ENCODE peak calls at places on chromosomes 2 and 18, in eight cellular contexts. M is stimulated activated CD8-positive, alpha-beta memory T cell treated with anti-CD3 and anti-CD28 coated beads, Interleukin-15, amount 100 ng/mL, for 1 hour; Q is HS-27A; W is hypothalamus; P is ovary; V is NCI-H446 treated with DMSO at 0.1 percent for 48 hours; K is SHP77; Y is posterior vena cava. H is an unnamed sample.

GRCh38 chr2:191167766-191168165 is 17.0 kb upstream of the STAT4 start:
- DNase-seq in M (no peak), Q (no peak), W (no peak), P (no peak), V (no peak), K (no peak), Y (no peak), H (peak)

GRCh38 chr18:515156-515815 is 14.8 kb upstream of the COLEC12 start:
- DNase-seq in M (no peak), Q (no peak), W (no peak), P (peak), V (no peak), K (no peak), Y (no peak), H (no peak)

GRCh38 chr2:201831469-201831868 is 25.1 kb downstream of the CDK15 start:
- DNase-seq in M (no peak), Q (peak), W (no peak), P (no peak), V (no peak), K (no peak), Y (no peak), H (peak)

GRCh38 chr2:120423167-120423943 is 77.4 kb downstream of the INHBB start:
- DNase-seq in M (no peak), Q (no peak), W (no peak), P (no peak), V (no peak), K (no peak), Y (no peak), H (no peak)

GRCh38 chr2:37219046-37219445 is 12.3 kb downstream of the CEBPZ start:
- DNase-seq in M (no peak), Q (no peak), W (no peak), P (no peak), V (no peak), K (no peak), Y (no peak), H (no peak)

GRCh38 chr2:144516417-144516980 is 3.4 kb downstream of the ZEB2 start:
- DNase-seq in M (no peak), Q (no peak), W (no peak), P (peak), V (no peak), K (no peak), Y (no peak), H (peak)

GRCh38 chr2:9967053-9967775 is 15.7 kb downstream of the GRHL1 start:
- DNase-seq in M (no peak), Q (no peak), W (no peak), P (no peak), V (no peak), K (no peak), Y (no peak), H (peak)

GRCh38 chr18:10895976-10896375 is 253.4 kb downstream of the PIEZO2 start:
- DNase-seq in M (no peak), Q (no peak), W (no peak), P (no peak), V (no peak), K (no peak), Y (no peak), H (no peak)

GRCh38 chr18:12630136-12630535 is 27.8 kb downstream of the SPIRE1 start:
- DNase-seq in M (no peak), Q (no peak), W (no peak), P (no peak), V (no peak), K (no peak), Y (no peak), H (peak)

GRCh38 chr2:138906549-138906948 is 126.4 kb upstream of the NXPH2 start:
- DNase-seq in M (no peak), Q (no peak), W (no peak), P (no peak), V (no peak), K (no peak), Y (no peak), H (no peak)

GRCh38 chr2:160784034-160784433 is 290.4 kb upstream of the RBMS1 start:
- DNase-seq in M (no peak), Q (no peak), W (no peak), P (no peak), V (no peak), K (no peak), Y (no peak), H (peak)

GRCh38 chr2:127118467-127118866 is 11.5 kb upstream of the BIN1 start:
- DNase-seq in M (no peak), Q (no peak), W (no peak), P (no peak), V (no peak), K (no peak), Y (peak), H (no peak)

GRCh38 chr18:30781601-30782000 is 260.9 kb downstream of the DSC3 start:
- DNase-seq in M (no peak), Q (no peak), W (no peak), P (no peak), V (no peak), K (no peak), Y (no peak), H (no peak)

GRCh38 chr18:61531182-61531581 is 198.0 kb downstream of the CDH20 start:
- DNase-seq in M (no peak), Q (no peak), W (peak), P (no peak), V (peak), K (peak), Y (no peak), H (no peak)

GRCh38 chr2:177553176-177553909 is 160.8 kb downstream of the AGPS start:
- DNase-seq in M (no peak), Q (no peak), W (no peak), P (no peak), V (no peak), K (no peak), Y (no peak), H (peak)

GRCh38 chr2:64325852-64326577 is 127.9 kb upstream of the LGALSL start:
- DNase-seq in M (peak), Q (no peak), W (no peak), P (no peak), V (no peak), K (no peak), Y (no peak), H (no peak)

GRCh38 chr2:102736174-102736606 is 25.6 kb upstream of the TMEM182 start:
- DNase-seq in M (no peak), Q (no peak), W (peak), P (no peak), V (no peak), K (peak), Y (no peak), H (no peak)

GRCh38 chr18:13989209-13989608 is 73.9 kb upstream of the MC2R start:
- DNase-seq in M (no peak), Q (no peak), W (no peak), P (no peak), V (peak), K (no peak), Y (no peak), H (no peak)

GRCh38 chr2:133063792-133064191 is 393.8 kb upstream of the LYPD1 start:
- DNase-seq in M (no peak), Q (no peak), W (no peak), P (peak), V (no peak), K (no peak), Y (no peak), H (peak)

GRCh38 chr2:39266139-39266805 is 22.5 kb upstream of the CDKL4 start:
- DNase-seq in M (no peak), Q (no peak), W (no peak), P (no peak), V (no peak), K (no peak), Y (no peak), H (no peak)

GRCh38 chr18:69819460-69819859 is 128.2 kb downstream of the CD226 start:
- DNase-seq in M (no peak), Q (no peak), W (no peak), P (no peak), V (no peak), K (no peak), Y (no peak), H (no peak)

GRCh38 chr2:45631955-45632354 is 19.5 kb upstream of the PRKCE start:
- DNase-seq in M (no peak), Q (no peak), W (no peak), P (no peak), V (no peak), K (no peak), Y (no peak), H (no peak)

GRCh38 chr2:238157506-238158017 is 1.2 kb upstream of the ERFE start:
- DNase-seq in M (no peak), Q (no peak), W (no peak), P (no peak), V (no peak), K (no peak), Y (peak), H (no peak)

GRCh38 chr2:165647409-165647808 is 146.6 kb downstream of the GALNT3 start:
- DNase-seq in M (no peak), Q (no peak), W (no peak), P (no peak), V (no peak), K (no peak), Y (no peak), H (no peak)